ENCODE peak calls at places on chromosomes 6 and 20, in five cellular contexts. R is SK-N-SH, W is HepG2, E is GM12878, V is K562. A is an unnamed sample.

GRCh38 chr20:43530321-43531090 is 23.0 kb downstream of the L3MBTL1 start:
- DNase-seq in W (peak; percentile 91), E (no peak), R (no peak), V (no peak), A (no peak)

GRCh38 chr6:113654396-113654795 is 202.7 kb upstream of the MARCKS start:
- DNase-seq in V (no peak), R (no peak), E (no peak), W (no peak), A (peak; percentile 30)

GRCh38 chr6:5157744-5158143 is 72.6 kb downstream of the PPP1R3G start:
- DNase-seq in V (no peak), E (no peak), R (peak; percentile 38), W (no peak), A (no peak)

GRCh38 chr6:110748458-110748857 is 66.8 kb downstream of the CDK19 start:
- DNase-seq in R (no peak), V (no peak), W (no peak), E (no peak), A (no peak)

GRCh38 chr20:48492188-48493070 is 335.4 kb downstream of the PREX1 start:
- DNase-seq in V (no peak), R (no peak), W (no peak), E (no peak), A (no peak)

GRCh38 chr6:16949696-16950095 is 152.2 kb upstream of the STMND1 start:
- DNase-seq in W (no peak), R (no peak), V (no peak), E (no peak), A (no peak)

GRCh38 chr6:38510205-38510604 is 129.5 kb downstream of the BTBD9 start:
- DNase-seq in V (no peak), R (no peak), W (no peak), E (no peak), A (peak; percentile 73)

GRCh38 chr6:117677553-117678131 is 2.4 kb downstream of the NUS1 start:
- DNase-seq in W (no peak), V (peak; percentile 29), E (no peak), R (no peak), A (peak; percentile 44)

GRCh38 chr6:134196568-134197301 is 121.2 kb downstream of the SGK1 start:
- DNase-seq in E (no peak), R (no peak), V (no peak), W (no peak), A (no peak)

GRCh38 chr6:33809619-33810018 is 5.8 kb upstream of the MLN start:
- DNase-seq in R (no peak), W (no peak), V (no peak), E (no peak), A (no peak)

GRCh38 chr6:86581833-86582232 is 355.5 kb upstream of the HTR1E start:
- DNase-seq in R (no peak), V (no peak), W (no peak), E (no peak), A (no peak)

DNA sequence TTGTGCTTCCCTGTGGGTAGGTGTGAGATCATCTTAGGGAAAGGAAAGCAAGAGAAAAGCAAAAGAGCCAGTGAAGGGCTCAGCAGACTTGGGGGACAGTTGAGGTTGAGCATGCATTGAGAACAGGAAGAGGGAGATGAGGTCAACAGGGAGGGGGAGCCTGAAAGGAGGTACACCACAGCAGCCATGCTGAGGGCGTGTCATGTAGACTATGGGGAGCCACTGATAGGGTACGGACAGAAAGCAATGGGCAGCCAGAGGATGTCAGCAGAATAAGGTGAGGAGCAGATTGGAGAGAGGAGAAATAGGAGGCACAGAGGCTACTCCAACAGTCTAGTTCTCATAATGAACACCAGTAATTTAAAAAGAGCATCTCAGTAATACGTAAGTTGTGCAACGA is 351.1 kb upstream of the HTR1E start:
- DNase-seq in W (no peak), E (no peak), R (no peak), V (no peak), A (no peak)
- H2AFZ ChIP-seq in W (no peak overlapping the region), E (no peak overlapping the region), R (no peak overlapping the region), V (no peak overlapping the region), A (no peak overlapping the region)

DNA sequence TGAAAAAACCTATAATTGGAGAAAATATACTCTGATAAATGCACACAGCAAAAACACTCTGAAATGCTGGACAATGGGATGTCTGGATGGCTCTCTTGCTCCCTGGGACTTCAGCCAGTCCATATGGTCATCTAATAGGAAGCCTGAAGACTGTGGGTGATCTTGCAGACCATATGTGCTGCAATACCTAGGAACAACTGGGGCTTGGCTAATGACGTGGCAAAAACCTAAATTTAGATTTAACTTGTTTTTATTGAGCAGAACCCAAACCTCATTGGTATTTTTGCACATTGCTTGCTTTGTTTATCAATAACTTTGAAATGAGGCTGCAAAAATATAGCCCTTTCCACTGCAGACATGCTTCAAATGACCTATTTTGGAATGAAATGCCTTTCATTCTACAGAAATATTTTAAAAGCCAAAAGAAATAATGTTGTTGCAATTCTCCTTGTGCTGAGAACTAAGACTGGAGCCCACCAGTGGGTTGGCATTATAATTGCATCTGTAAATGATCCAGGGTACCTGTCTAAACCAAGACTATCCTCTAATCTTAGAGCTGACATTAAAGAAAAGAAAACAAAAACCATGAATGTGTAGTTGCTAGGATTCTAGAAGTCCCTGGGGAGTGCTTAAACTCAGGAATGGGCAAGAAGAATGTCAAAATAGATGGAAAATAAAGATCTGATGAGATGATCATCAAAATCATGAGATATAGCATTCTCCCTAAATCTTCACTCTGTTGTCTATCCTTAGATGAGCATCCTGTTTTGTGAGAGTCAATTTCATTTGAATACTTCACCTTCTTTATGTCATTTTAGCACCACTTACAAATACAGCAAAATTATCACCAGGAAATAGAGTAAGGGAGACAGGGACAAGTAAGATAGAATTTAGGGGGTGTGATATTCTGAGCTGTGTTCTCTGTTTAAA is 152.1 kb upstream of the RIMS1 start:
- DNase-seq in V (no peak), R (no peak), W (no peak), E (no peak), A (peak; percentile 4)
- TF ChIP-seq MXI1 in V (no peak), R (no peak), W (no peak), E (no peak), A (no peak)

DNA sequence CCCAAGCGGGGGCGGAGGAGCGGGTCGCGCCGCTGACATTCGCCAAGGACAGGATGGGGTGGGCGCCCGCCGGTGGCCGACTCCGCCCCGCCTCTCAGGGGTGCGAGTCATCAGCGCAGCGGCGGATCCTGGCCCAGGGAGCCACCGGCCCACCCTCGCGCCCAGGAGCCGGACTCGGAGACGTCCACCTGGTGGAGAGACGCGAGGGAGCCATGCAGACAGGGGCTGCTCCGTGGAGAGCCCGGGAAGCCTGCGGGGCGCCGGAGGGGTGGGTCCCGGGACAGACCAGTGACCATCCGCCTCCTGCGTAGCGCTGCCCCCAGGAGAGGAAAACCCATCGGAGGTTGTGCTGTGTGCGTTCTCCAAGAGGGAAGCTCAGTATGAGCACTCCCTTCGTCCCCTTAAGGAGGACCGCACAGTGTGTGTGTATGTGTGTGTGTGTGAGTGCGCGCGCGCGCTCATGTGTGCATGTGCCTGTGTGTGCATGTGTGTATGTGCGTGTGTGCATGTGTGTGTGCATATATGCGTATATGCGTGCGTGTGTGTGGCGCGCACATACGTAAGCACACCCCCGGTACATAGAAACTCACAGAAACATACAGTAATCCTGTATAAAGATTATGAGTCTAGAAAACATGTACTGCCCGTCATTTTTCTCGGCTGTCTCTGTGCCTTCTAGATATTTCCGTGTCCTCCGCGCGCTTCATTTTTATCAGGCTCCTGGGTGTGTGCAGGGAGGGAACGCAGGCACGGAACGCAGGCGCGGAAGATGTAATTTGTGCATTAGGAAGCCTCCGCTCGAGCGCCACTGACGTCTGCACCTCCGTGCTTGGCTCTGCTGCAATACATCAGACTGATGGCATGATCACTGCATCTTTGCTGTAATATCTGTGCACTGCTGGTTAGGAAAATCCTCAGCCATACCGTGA is 158.9 kb downstream of the TBXT start:
- DNase-seq in E (no peak), R (peak; percentile 75), W (no peak), V (no peak), A (peak; percentile 88)
- TF ChIP-seq RAD21 in E (no peak), R (no peak), W (no peak), V (no peak), A (peak; percentile 30)

GRCh38 chr6:44335631-44336030 is 6.8 kb upstream of the SPATS1 start:
- DNase-seq in W (no peak), V (no peak), E (no peak), R (no peak), A (no peak)
- H2AFZ ChIP-seq in W (no peak overlapping the region), V (no peak overlapping the region), E (no peak overlapping the region), R (no peak overlapping the region), A (no peak overlapping the region)

DNA sequence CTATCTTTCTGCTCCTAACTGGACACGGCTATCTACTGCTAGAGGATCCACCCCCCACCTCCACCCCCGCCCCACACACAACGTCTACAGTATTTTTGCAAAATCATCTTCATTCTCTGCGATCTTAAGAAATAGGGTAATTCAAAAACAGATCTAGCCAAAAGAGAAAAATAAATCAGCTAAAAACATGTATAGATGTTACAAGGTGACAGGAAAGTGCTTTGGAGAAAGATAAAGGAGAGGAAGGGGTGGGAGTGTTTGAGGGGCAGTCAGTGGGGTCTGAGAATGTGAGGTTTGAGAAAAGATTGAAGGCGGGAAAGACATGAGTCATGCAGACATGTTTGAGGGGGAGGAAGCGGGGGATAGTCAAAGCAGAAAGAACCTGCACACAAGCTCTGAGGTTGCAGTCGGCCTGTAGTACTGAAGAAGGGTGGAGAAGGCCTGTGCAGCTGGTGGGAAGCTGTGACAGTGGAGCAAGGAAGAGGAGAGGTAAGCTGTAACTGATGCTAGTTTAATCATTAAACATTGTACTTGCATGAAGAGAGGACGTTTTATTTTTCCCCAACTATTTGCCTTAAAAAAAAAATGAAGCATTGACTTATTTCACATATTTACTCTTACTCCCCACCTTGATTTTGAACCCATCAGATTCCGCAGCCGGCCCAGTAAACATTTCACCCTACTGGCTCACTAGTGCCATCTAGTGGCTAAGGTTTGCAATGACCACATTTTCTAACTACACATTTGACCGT is 332.6 kb downstream of the ADGRB3 start:
- DNase-seq in V (peak; percentile 72), R (peak; percentile 51), E (peak; percentile 12), W (peak; percentile 50), A (peak; percentile 29)
- TF ChIP-seq MXI1 in V (no peak), R (no peak), E (no peak), W (no peak), A (no peak)

A was measured in IMR-90.